ENCODE peak calls at places on chromosomes 13 and 19, in seven cellular contexts. X is psoas muscle, W is small intestine, T is adrenal gland, F is SK-N-SH, S is tibial nerve, K is pancreas. A is an unnamed sample.

GRCh38 chr13:20431080-20431479 is 94.6 kb downstream of the CRYL1 start:
- DNase-seq in X (no peak), W (no peak), T (no peak), F (no peak), S (no peak), K (no peak), A (no peak)

GRCh38 chr13:50085063-50085462 is 69.8 kb downstream of the KCNRG start:
- DNase-seq in X (no peak), W (peak; percentile 30), T (no peak), F (no peak), S (no peak), K (no peak), A (no peak)

GRCh38 chr13:23159587-23160240 is 21.1 kb upstream of the SGCG start:
- DNase-seq in X (no peak), W (no peak), T (no peak), F (peak; percentile 30), S (no peak), K (no peak), A (no peak)

GRCh38 chr19:15722956-15723355 is 4.9 kb upstream of the OR10H2 start:
- DNase-seq in X (no peak), W (no peak), T (no peak), F (no peak), S (no peak), K (no peak), A (no peak)

GRCh38 chr13:92390217-92390616 is 836.4 kb upstream of the GPC6 start:
- DNase-seq in X (no peak), W (no peak), T (no peak), F (no peak), S (no peak), K (no peak), A (no peak)

GRCh38 chr19:8083141-8083540 is 30.6 kb downstream of the CCL25 start:
- DNase-seq in X (no peak), W (no peak), T (no peak), F (no peak), S (no peak), K (no peak), A (no peak)

GRCh38 chr13:46598140-46598819 is 45.3 kb downstream of the LRCH1 start:
- DNase-seq in X (no peak), W (no peak), T (no peak), F (no peak), S (no peak), K (no peak), A (no peak)

GRCh38 chr19:33434090-33434885 is 60.8 kb downstream of the CEBPG start:
- DNase-seq in X (no peak), W (no peak), T (no peak), F (no peak), S (no peak), K (no peak), A (no peak)

GRCh38 chr13:113890758-113891480 is 27.0 kb upstream of the GAS6 start:
- DNase-seq in X (no peak), W (no peak), T (no peak), F (no peak), S (no peak), K (no peak), A (no peak)

GRCh38 chr13:97849305-97849704 is 104.2 kb upstream of the IPO5 start:
- DNase-seq in X (no peak), W (no peak), T (no peak), F (peak; percentile 15), S (no peak), K (no peak), A (no peak)

GRCh38 chr13:102580552-102581169 is 16.1 kb upstream of the TPP2 start:
- DNase-seq in X (no peak), W (peak; percentile 62), T (peak; percentile 34), F (peak; percentile 54), S (peak; percentile 72), K (no peak), A (no peak)

GRCh38 chr19:3361384-3362216 is 4.8 kb upstream of the NFIC start:
- DNase-seq in X (no peak), W (no peak), T (peak; percentile 51), F (no peak), S (no peak), K (peak; percentile 38), A (no peak)

GRCh38 chr13:112690242-112690943 is 555 bp downstream of the ATP11A start:
- DNase-seq in X (peak; percentile 56), W (peak; percentile 29), T (peak; percentile 63), F (peak; percentile 84), S (no peak), K (peak; percentile 48), A (no peak)

GRCh38 chr13:79901336-79901735 is 420.4 kb downstream of the NDFIP2 start:
- DNase-seq in X (no peak), W (no peak), T (no peak), F (no peak), S (no peak), K (no peak), A (no peak)

GRCh38 chr13:24274452-24274971 is 34.9 kb upstream of the C1QTNF9 start:
- DNase-seq in X (no peak), W (no peak), T (no peak), F (no peak), S (no peak), K (no peak), A (peak; percentile 40)

GRCh38 chr13:101979825-101980224 is 422.0 kb downstream of the FGF14 start:
- DNase-seq in X (no peak), W (no peak), T (no peak), F (peak; percentile 34), S (no peak), K (no peak), A (no peak)

GRCh38 chr13:109145631-109146030 is 516.2 kb downstream of the MYO16 start:
- DNase-seq in X (no peak), W (peak; percentile 44), T (peak; percentile 48), F (peak; percentile 79), S (peak; percentile 45), K (no peak), A (no peak)

GRCh38 chr13:28346136-28346535 is 148.8 kb downstream of the FLT1 start:
- DNase-seq in X (no peak), W (no peak), T (no peak), F (no peak), S (no peak), K (no peak), A (no peak)

GRCh38 chr19:52369463-52370340 is at the start of gene ZNF880:
- DNase-seq in X (peak; percentile 94), W (peak; percentile 92), T (peak; percentile 91), F (peak; percentile 93), S (peak; percentile 93), K (peak; percentile 92), A (peak; percentile 77)
- H3K9me3 ChIP-seq in X (peaks cover 39% of the 10 kb centered on the region), W (no peaks in the 10 kb centered on the region), T (peaks cover 6% of the 10 kb centered on the region), F (peaks cover 9% of the 10 kb centered on the region), S (peaks cover 73% of the 10 kb centered on the region), K (no peaks in the 10 kb centered on the region), A (peaks cover 12% of the 10 kb centered on the region)

DNA sequence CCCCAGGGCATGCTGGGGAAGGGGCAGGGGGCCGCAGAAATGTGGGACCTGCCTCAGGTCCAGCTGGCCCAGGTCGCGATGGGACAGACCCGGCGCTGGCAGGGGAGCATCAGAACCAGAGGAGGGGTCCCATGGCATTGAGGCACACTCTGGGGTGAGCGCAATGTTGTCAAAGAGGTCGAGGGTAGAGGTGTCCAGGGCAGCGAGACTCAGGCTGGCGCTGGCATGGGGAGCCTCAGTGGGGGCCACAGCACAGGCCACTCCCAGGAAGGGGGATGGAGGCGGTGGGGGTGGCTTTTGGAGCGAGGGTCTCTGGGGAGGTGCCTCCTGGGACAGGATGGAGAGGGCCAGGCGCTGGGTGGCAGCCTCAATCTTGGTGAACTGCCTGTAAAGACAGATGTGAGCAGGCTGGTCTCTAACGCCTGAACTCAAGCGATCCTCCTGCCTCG is 944 bp downstream of the C19orf85 start:
- DNase-seq in X (no peak), W (no peak), T (peak; percentile 25), F (no peak), S (no peak), K (no peak), A (no peak)
- H3K9me3 ChIP-seq in X (no peaks in the 10 kb centered on the region), W (no peaks in the 10 kb centered on the region), T (no peaks in the 10 kb centered on the region), F (no peaks in the 10 kb centered on the region), S (no peaks in the 10 kb centered on the region), K (no peaks in the 10 kb centered on the region), A (no peaks in the 10 kb centered on the region)

GRCh38 chr19:30862876-30863275 is 486.4 kb downstream of the TSHZ3 start:
- DNase-seq in X (no peak), W (no peak), T (no peak), F (no peak), S (no peak), K (no peak), A (no peak)
- H3K9me3 ChIP-seq in X (no peaks in the 10 kb centered on the region), W (no peaks in the 10 kb centered on the region), T (no peaks in the 10 kb centered on the region), F (peaks cover 3% of the 10 kb centered on the region), S (peaks cover 3% of the 10 kb centered on the region), K (no peaks in the 10 kb centered on the region), A (no peaks in the 10 kb centered on the region)

GRCh38 chr19:23543351-23543750 is 143.7 kb downstream of the ZNF675 start:
- DNase-seq in X (no peak), W (no peak), T (no peak), F (no peak), S (no peak), K (no peak), A (no peak)

GRCh38 chr19:23547156-23547555 is 139.9 kb downstream of the ZNF675 start:
- DNase-seq in X (no peak), W (no peak), T (no peak), F (no peak), S (no peak), K (no peak), A (no peak)

GRCh38 chr19:23541991-23542390 is 145.0 kb downstream of the ZNF675 start:
- DNase-seq in X (no peak), W (no peak), T (no peak), F (no peak), S (no peak), K (no peak), A (no peak)

GRCh38 chr19:23539499-23539898 is 144.2 kb upstream of the ZNF91 start:
- DNase-seq in X (no peak), W (no peak), T (no peak), F (no peak), S (no peak), K (no peak), A (no peak)

GRCh38 chr19:23542562-23542961 is 144.4 kb downstream of the ZNF675 start:
- DNase-seq in X (no peak), W (no peak), T (no peak), F (no peak), S (no peak), K (no peak), A (no peak)
- H3K9me3 ChIP-seq in X (no peaks in the 10 kb centered on the region), W (no peaks in the 10 kb centered on the region), T (no peaks in the 10 kb centered on the region), F (no peaks in the 10 kb centered on the region), S (no peaks in the 10 kb centered on the region), K (no peaks in the 10 kb centered on the region), A (no peaks in the 10 kb centered on the region)